ENCODE peak calls at places on chromosomes 1 and 21, in five cellular contexts. M is AG10803, P is tibial nerve, D is AG09309, K is coronary artery. C is an unnamed sample.

GRCh38 chr1:25467616-25468015 is 36.9 kb downstream of the MACO1 start:
- DNase-seq in M (no peak), D (no peak), P (no peak), K (no peak), C (no peak)

GRCh38 chr1:168260393-168260792 is 20.3 kb upstream of the TBX19 start:
- DNase-seq in K (no peak), M (no peak), P (no peak), D (no peak), C (no peak)

GRCh38 chr1:179929955-179930798 is 24.4 kb upstream of the CEP350 start:
- DNase-seq in K (no peak), M (no peak), P (no peak), D (no peak), C (no peak)

GRCh38 chr1:218660678-218661053 is 315.5 kb downstream of the TGFB2 start:
- DNase-seq in D (peak), P (no peak), K (no peak), M (peak), C (peak)

GRCh38 chr1:1361982-1362423 is 3.6 kb upstream of the MXRA8 start:
- DNase-seq in D (no peak), K (no peak), P (no peak), M (peak), C (peak)

GRCh38 chr1:28601696-28602095 is 9.6 kb downstream of the RAB42 start:
- DNase-seq in P (no peak), M (peak), K (no peak), D (peak), C (peak)

GRCh38 chr1:241684108-241684507 is 32.0 kb downstream of the WDR64 start:
- DNase-seq in K (no peak), D (no peak), M (no peak), P (no peak), C (no peak)

GRCh38 chr1:63732666-63733065 is 41.2 kb upstream of the ROR1 start:
- DNase-seq in K (no peak), M (peak), D (no peak), P (no peak), C (peak)

GRCh38 chr1:15957221-15958090 is 18.4 kb downstream of the ZBTB17 start:
- DNase-seq in D (no peak), P (peak), M (no peak), K (no peak), C (no peak)

GRCh38 chr1:2554621-2555387 is 1.4 kb upstream of the TNFRSF14 start:
- DNase-seq in P (no peak), D (no peak), M (no peak), K (no peak), C (no peak)

GRCh38 chr1:114153051-114153620 is 533 bp downstream of the SYT6 start:
- DNase-seq in K (no peak), M (no peak), D (no peak), P (no peak), C (no peak)

GRCh38 chr1:85550784-85551516 is 29.6 kb upstream of the CCN1 start:
- DNase-seq in M (peak), P (no peak), D (peak), K (no peak), C (peak)

GRCh38 chr1:230191079-230191478 is 124.0 kb downstream of the GALNT2 start:
- DNase-seq in P (no peak), M (peak), D (no peak), K (no peak), C (peak)

GRCh38 chr1:91572044-91572443 is 71.4 kb downstream of the CDC7 start:
- DNase-seq in K (no peak), D (no peak), P (no peak), M (no peak), C (no peak)

GRCh38 chr21:22062472-22063139 is 1064.4 kb downstream of the NCAM2 start:
- DNase-seq in K (no peak), P (no peak), D (no peak), M (no peak), C (no peak)

GRCh38 chr1:206663832-206664652 is 20.7 kb upstream of the MAPKAPK2 start:
- DNase-seq in P (no peak), K (no peak), M (peak), D (no peak), C (peak)

GRCh38 chr1:114956570-114956969 is 73.1 kb upstream of the TSHB start:
- DNase-seq in K (no peak), D (no peak), M (peak), P (no peak), C (no peak)

GRCh38 chr1:87024936-87025537 is 110.6 kb downstream of the HS2ST1 start:
- DNase-seq in M (peak), P (no peak), D (peak), K (no peak), C (peak)

GRCh38 chr1:180083164-180083563 is 71.5 kb upstream of the QSOX1 start:
- DNase-seq in P (no peak), M (no peak), K (no peak), D (no peak), C (no peak)

GRCh38 chr21:29187939-29188338 is 57.5 kb downstream of the MAP3K7CL start:
- DNase-seq in M (peak), D (peak), P (no peak), K (no peak), C (peak)

GRCh38 chr1:20698195-20698910 is 19.5 kb downstream of the KIF17 start:
- DNase-seq in P (no peak), M (peak), D (peak), K (no peak), C (peak)

GRCh38 chr1:19688041-19688842 is 23.6 kb downstream of the HTR6 start:
- DNase-seq in P (no peak), K (no peak), M (no peak), D (no peak), C (no peak)

GRCh38 chr1:71738256-71738655 is 544.1 kb downstream of the NEGR1 start:
- DNase-seq in D (no peak), M (no peak), P (no peak), K (no peak), C (no peak)

GRCh38 chr21:26140185-26140584 is 30.4 kb downstream of the APP start:
- DNase-seq in P (no peak), K (no peak), M (peak), D (peak), C (peak)

GRCh38 chr21:32771134-32771523 is 426 bp downstream of the PAXBP1 start:
- DNase-seq in K (peak), P (peak), D (no peak), M (peak), C (peak)

GRCh38 chr1:181669209-181669608 is 185.9 kb downstream of the CACNA1E start:
- DNase-seq in D (no peak), P (no peak), M (no peak), K (no peak), C (no peak)

GRCh38 chr1:240385985-240386978 is 225.7 kb downstream of the GREM2 start:
- DNase-seq in M (peak), K (no peak), D (peak), P (no peak), C (peak)
- H3K4me3 ChIP-seq in M (no peak), K (no peak), D (no peak), P (no peak), C (no peak)

GRCh38 chr1:24203404-24203803 is 16.3 kb upstream of the IFNLR1 start:
- DNase-seq in P (no peak), K (no peak), M (no peak), D (no peak), C (no peak)
- TF ChIP-seq CTCF in P (no peak), K (no peak), M (no peak), D (no peak), C (no peak)

GRCh38 chr1:100953915-100954314 is 58.0 kb downstream of the SLC30A7 start:
- DNase-seq in M (no peak), P (no peak), K (no peak), D (no peak), C (no peak)
- H3K4me3 ChIP-seq in M (no peak), P (no peak), K (no peak), D (no peak), C (no peak)

DNA sequence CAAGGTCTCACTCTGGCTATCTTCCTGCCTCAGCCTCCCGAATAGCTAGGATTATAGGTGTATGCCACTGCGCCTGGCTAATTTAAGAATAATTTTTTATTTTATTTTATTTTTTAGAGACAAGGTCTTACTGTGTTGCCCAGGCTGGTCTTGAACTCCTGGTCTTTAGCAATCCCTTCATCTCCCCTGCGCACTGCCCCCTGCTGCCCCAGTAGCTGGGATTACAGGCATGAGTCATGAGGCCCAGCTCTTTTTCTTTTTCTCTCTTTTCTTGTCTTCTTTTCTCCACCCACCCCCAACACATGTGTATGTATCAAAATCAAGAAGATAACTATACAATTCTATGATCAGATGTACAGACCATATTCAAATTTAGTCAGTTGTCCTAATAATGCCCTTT is 87.2 kb downstream of the PEX14 start:
- DNase-seq in K (no peak), D (no peak), M (no peak), P (no peak), C (no peak)
- TF ChIP-seq CTCF in K (no peak), D (peak), M (peak), P (no peak), C (peak)

DNA sequence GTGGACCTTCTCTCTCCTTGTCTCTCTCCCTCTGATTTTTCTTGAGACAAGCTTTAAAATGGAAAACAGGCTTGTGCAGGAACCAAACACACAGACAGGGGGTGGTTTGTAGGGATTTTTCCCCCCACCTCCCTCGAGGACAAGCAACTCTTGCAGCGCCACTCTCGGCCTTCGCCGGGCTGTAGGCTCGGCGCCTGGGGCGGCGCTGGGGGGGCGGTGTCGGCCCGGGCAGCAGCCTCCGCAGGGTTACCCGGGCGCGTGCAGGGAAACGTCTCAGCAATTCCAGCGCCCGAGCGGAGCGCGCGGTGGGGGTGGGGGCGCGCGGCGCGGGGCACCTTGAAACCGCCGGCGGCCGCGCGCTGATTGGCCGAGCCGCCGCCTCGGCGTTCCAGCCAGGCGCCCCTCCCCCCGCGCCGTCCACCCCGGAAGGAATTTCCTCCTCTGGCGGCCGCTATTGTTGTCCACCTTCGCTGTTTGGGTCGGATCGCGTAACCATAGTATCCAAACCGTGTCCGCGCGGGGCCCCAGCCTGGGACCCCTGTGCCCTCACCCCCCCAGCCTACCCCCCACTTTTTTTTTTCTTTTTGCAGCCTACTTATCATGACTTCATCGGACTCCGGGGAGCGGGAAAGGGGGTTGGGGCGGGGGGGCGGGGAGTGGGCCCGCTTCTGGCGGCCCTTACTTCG is 59.8 kb upstream of the ACOT11 start:
- DNase-seq in K (peak), P (peak), D (peak), M (peak), C (peak)
- H3K4me3 ChIP-seq in K (peak), P (peak), D (peak), M (peak), C (peak)

DNA sequence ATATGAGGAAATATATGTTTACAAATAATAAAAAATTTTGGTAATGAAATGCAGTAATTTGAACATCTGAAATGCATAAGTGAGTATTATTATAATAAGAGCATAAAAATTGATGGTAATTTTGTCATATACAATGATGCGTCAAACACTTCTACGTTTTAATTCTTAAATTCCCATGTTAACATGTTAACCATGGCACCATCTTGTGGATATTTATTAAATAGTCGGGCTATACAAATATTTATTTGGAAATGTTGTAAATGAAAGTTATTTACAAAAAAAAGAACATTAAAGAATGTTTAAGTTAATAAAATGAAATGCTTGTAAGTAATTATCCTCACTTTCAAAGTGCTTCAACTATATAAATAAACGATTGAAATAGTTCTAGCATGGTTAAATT is 57.2 kb upstream of the C1orf185 start:
- DNase-seq in M (peak), P (no peak), D (no peak), K (no peak), C (no peak)
- TF ChIP-seq CTCF in M (peak), P (peak), D (no peak), K (no peak), C (no peak)

GRCh38 chr1:210049616-210050015 is 111.6 kb downstream of the SYT14 start:
- DNase-seq in M (no peak), P (no peak), K (no peak), D (no peak), C (peak)
- H3K4me3 ChIP-seq in M (no peak), P (no peak), K (no peak), D (no peak), C (no peak)

GRCh38 chr1:23019094-23019850 is at the start of gene KDM1A:
- DNase-seq in D (peak), P (peak), K (peak), M (peak), C (peak)
- TF ChIP-seq CTCF in D (peak), P (peak), K (no peak), M (peak), C (peak)

C was measured in foreskin fibroblast.